ENCODE peak calls at places on chromosomes 4 and X, in four cellular contexts. F is colonic mucosa, I is HCT116, R is fibroblast of lung. E is an unnamed sample. For H3K36me3 and H3K4me1, the result is how much of the 10 kb centered on the place peaks cover.

GRCh38 chr4:169620846-169621228 is 459 bp downstream of the CLCN3 start:
- DNase-seq in F (peak), R (peak), I (no peak), E (peak)

GRCh38 chr4:121951570-121952110 is at the start of gene TRPC3:
- DNase-seq in R (peak), F (peak), I (no peak), E (peak)

GRCh38 chrX:41923925-41924693 is 755 bp upstream of the CASK start:
- DNase-seq in R (peak), F (peak), I (peak), E (peak)

GRCh38 chrX:44384688-44385338 is 41.3 kb upstream of the EFHC2 start:
- DNase-seq in R (no peak), F (no peak), I (no peak), E (no peak)

GRCh38 chrX:9465380-9466114 is 689 bp downstream of the TBL1X start:
- DNase-seq in I (no peak), F (peak), R (peak), E (peak)

GRCh38 chr4:67522851-67523671 is 22.2 kb downstream of the CENPC start:
- DNase-seq in I (no peak), F (no peak), R (peak), E (no peak)

GRCh38 chrX:131330735-131331134 is 41.6 kb upstream of the IGSF1 start:
- DNase-seq in I (no peak), F (no peak), R (no peak), E (no peak)

GRCh38 chr4:150853882-150854281 is 161.2 kb downstream of the LRBA start:
- DNase-seq in F (no peak), I (no peak), R (no peak), E (no peak)

GRCh38 chrX:48003758-48004457 is at the start of gene ZNF182:
- DNase-seq in R (peak), F (peak), I (peak), E (peak)

GRCh38 chrX:153469811-153470410 is 465 bp downstream of the HAUS7 start:
- DNase-seq in I (no peak), F (no peak), R (no peak), E (peak)

GRCh38 chr4:88341227-88342192 is 37.1 kb upstream of the HERC6 start:
- DNase-seq in R (peak), F (no peak), I (no peak), E (peak)

GRCh38 chrX:482192-482701 is 95.5 kb upstream of the PPP2R3B start:
- DNase-seq in I (no peak), F (no peak), R (no peak), E (no peak)

GRCh38 chr4:116361782-116362181 is 723.6 kb downstream of the TRAM1L1 start:
- DNase-seq in I (no peak), F (no peak), R (peak), E (peak)

DNA sequence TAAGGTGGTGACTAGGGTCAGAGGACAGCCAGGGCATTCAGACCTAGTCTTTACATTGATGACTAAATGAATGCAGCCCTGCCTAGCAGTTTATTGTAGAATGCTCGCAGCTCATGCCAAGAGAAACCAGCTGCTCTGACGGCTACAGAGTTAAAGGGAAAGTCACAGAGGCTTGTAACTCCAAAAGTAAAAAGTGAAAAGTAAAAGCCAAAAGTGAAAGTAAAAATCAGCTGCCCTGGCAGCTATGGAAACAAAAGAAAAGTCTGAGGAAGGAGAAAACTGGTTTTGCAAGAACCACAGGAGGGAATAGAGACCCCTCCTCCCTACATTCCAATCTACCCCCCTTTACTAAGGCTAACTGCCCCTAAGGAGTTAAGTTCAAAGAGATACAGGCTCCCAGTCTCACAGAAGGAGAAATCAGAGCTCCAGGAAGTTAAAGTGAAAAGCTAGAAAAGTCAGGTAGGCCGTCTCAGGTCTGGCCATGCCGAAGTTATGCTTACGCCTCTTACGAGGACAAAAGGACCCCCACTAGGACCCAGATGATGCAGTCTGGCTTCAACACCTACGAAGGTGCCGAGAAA is 6.0 kb downstream of the GAGE10 start:
- DNase-seq in R (peak), F (peak), I (no peak), E (peak)
- H3K9ac ChIP-seq in R (no peak), F (no peak), I (no peak), E (peak)

DNA sequence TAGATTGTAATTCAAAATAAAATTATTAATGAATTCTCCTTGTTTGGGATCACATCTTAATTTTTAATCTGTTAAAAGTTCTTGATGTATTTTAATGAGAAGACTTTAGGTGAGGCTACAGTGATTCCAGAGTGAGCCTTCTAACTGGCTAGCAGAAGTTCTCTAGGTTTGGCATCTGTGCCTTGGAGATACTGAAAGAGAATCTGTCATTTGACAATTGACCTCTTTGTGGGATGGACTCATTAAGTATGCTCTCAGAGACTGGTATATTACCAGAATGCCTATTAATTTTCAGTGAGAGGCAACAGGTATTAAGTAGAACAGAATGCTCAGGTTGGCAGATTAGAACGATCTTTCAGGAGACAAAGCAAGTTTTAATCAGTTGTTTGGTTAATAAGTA is 10.2 kb downstream of the CCNG2 start:
- DNase-seq in F (no peak), I (no peak), R (no peak), E (no peak)
- H3K36me3 ChIP-seq in F (under half), I (under half), R (under half), E (half or more)

DNA sequence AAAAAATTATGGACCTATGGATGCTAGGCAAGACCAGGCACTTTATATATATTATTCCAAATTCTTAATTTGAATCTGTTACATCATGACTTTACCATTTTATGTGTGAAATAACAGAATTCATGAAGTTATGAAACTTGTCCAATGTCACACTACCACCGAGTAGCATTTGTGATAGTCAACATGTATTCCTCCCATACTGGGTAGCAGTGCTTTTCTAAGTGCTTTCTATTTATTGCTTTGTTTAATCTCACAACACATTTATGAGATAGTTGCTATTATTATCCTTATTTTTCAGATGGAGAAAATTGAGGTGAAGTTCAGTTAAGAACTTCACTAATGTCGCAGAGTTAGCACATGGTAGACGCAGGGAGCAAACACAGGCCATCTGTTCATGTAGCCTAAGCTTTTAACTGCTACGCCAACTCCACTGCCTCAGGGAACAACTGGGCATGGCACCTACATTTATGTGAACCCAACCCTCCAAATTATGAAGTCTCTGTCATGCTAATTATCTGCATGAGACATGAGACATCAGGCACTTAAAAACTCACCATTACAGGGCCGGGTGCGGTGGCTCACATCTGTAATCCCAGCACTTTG is 20.8 kb downstream of the GUCY1A1 start:
- DNase-seq in I (no peak), R (no peak), F (no peak), E (no peak)
- H3K4me1 ChIP-seq in I (under half), R (under half), F (under half), E (under half)

GRCh38 chr4:186840771-186841301 is 117.2 kb upstream of the FAT1 start:
- DNase-seq in I (peak), R (no peak), F (no peak), E (peak)
- H3K9ac ChIP-seq in I (peak), R (no peak), F (no peak), E (no peak)

GRCh38 chr4:7793186-7793585 is 146.5 kb downstream of the AFAP1 start:
- DNase-seq in R (no peak), F (no peak), I (no peak), E (no peak)

GRCh38 chr4:7795983-7796382 is 143.7 kb downstream of the AFAP1 start:
- DNase-seq in R (no peak), F (no peak), I (no peak), E (no peak)

GRCh38 chr4:7788687-7789425 is 150.8 kb downstream of the AFAP1 start:
- DNase-seq in I (no peak), F (no peak), R (no peak), E (peak)

GRCh38 chr4:7788193-7788592 is 151.5 kb downstream of the AFAP1 start:
- DNase-seq in R (no peak), F (no peak), I (no peak), E (no peak)

GRCh38 chr4:7792616-7793015 is 147.0 kb downstream of the AFAP1 start:
- DNase-seq in I (no peak), R (peak), F (no peak), E (no peak)
- H3K36me3 ChIP-seq in I (under half), R (under half), F (under half), E (half or more)

GRCh38 chr4:1176398-1177273 is 4.3 kb upstream of the SPON2 start:
- DNase-seq in F (no peak), I (no peak), R (no peak), E (no peak)
- H3K4me1 ChIP-seq in F (under half), I (under half), R (under half), E (under half)

GRCh38 chr4:143360838-143361237 is 24.2 kb downstream of the GAB1 start:
- DNase-seq in F (no peak), R (peak), I (no peak), E (peak)

GRCh38 chr4:143357161-143357845 is 20.6 kb downstream of the GAB1 start:
- DNase-seq in R (no peak), F (no peak), I (no peak), E (no peak)

GRCh38 chr4:143358419-143358818 is 21.7 kb downstream of the GAB1 start:
- DNase-seq in F (no peak), R (no peak), I (no peak), E (no peak)

GRCh38 chr4:143359794-143360193 is 23.1 kb downstream of the GAB1 start:
- DNase-seq in I (no peak), F (no peak), R (no peak), E (no peak)

GRCh38 chr4:143358923-143359694 is 22.4 kb downstream of the GAB1 start:
- DNase-seq in R (peak), F (peak), I (no peak), E (peak)
- H3K9ac ChIP-seq in R (no peak), F (peak), I (no peak), E (no peak)

GRCh38 chr4:522911-523443 is 24.0 kb downstream of the PIGG start:
- DNase-seq in I (no peak), R (no peak), F (no peak), E (no peak)
- H3K36me3 ChIP-seq in I (under half), R (under half), F (under half), E (under half)

GRCh38 chr4:138200236-138200590 is 41.9 kb downstream of the SLC7A11 start:
- DNase-seq in I (no peak), R (no peak), F (no peak), E (no peak)
- H3K4me1 ChIP-seq in I (under half), R (under half), F (under half), E (under half)

GRCh38 chrX:136268051-136269048 is 17.1 kb upstream of the MAP7D3 start:
- DNase-seq in F (peak), I (peak), R (no peak), E (peak)
- H3K9ac ChIP-seq in F (no peak), I (no peak), R (no peak), E (no peak)